ENCODE peak calls at places on chromosomes 5 and 9, in nine cellular contexts. E, F, G, M, K, X, Y, Q and R are unnamed samples.

GRCh38 chr5:141713616-141714309 is 31.7 kb upstream of the ARAP3 start:
- DNase-seq in E (peak; percentile 96), F (no peak), G (no peak), M (no peak), K (no peak), X (peak; percentile 9), Y (no peak), Q (no peak), R (no peak)

GRCh38 chr5:101720033-101720432 is 576.1 kb downstream of the SLCO4C1 start:
- DNase-seq in E (peak; percentile 0), F (no peak), G (no peak), M (no peak), K (no peak), X (no peak), Y (no peak), Q (no peak), R (no peak)

GRCh38 chr9:86405926-86406325 is 51.7 kb upstream of the TUT7 start:
- DNase-seq in E (peak; percentile 96), F (peak; percentile 58), G (no peak), M (no peak), K (no peak), X (peak; percentile 53), Y (peak; percentile 65), Q (no peak), R (no peak)

GRCh38 chr5:133757396-133757795 is 145.1 kb upstream of the FSTL4 start:
- DNase-seq in E (no peak), F (no peak), G (no peak), M (no peak), K (no peak), X (no peak), Y (no peak), Q (no peak), R (no peak)

GRCh38 chr5:143986567-143987242 is 174.7 kb downstream of the HMHB1 start:
- DNase-seq in E (no peak), F (no peak), G (no peak), M (no peak), K (no peak), X (no peak), Y (peak; percentile 43), Q (no peak), R (no peak)

GRCh38 chr5:168708301-168708695 is 129.1 kb upstream of the PANK3 start:
- DNase-seq in E (no peak), F (no peak), G (no peak), M (no peak), K (no peak), X (no peak), Y (no peak), Q (no peak), R (no peak)

GRCh38 chr9:112186695-112187094 is 11.6 kb upstream of the SUSD1 start:
- DNase-seq in E (peak; percentile 46), F (no peak), G (no peak), M (no peak), K (no peak), X (no peak), Y (no peak), Q (no peak), R (no peak)

GRCh38 chr5:134938020-134938419 is 29.7 kb upstream of the CATSPER3 start:
- DNase-seq in E (no peak), F (no peak), G (no peak), M (no peak), K (no peak), X (no peak), Y (no peak), Q (no peak), R (no peak)

GRCh38 chr5:593511-593910 is 18.6 kb upstream of the CEP72 start:
- DNase-seq in E (no peak), F (no peak), G (no peak), M (no peak), K (peak; percentile 48), X (no peak), Y (no peak), Q (no peak), R (no peak)

GRCh38 chr9:82354260-82354659 is 365.7 kb downstream of the SPATA31D1 start:
- DNase-seq in E (peak; percentile 97), F (no peak), G (no peak), M (no peak), K (no peak), X (no peak), Y (peak; percentile 75), Q (no peak), R (no peak)

GRCh38 chr9:114482602-114483001 is 22.7 kb downstream of the WHRN start:
- DNase-seq in E (no peak), F (no peak), G (no peak), M (no peak), K (no peak), X (no peak), Y (no peak), Q (no peak), R (no peak)

GRCh38 chr9:109821711-109822110 is 41.7 kb downstream of the PALM2AKAP2 start:
- DNase-seq in E (no peak), F (no peak), G (no peak), M (no peak), K (no peak), X (no peak), Y (no peak), Q (no peak), R (no peak)

GRCh38 chr5:109905906-109906305 is 216.2 kb downstream of the MAN2A1 start:
- DNase-seq in E (peak; percentile 54), F (no peak), G (no peak), M (no peak), K (no peak), X (peak; percentile 69), Y (no peak), Q (no peak), R (no peak)

GRCh38 chr9:98654247-98654646 is 54.5 kb downstream of the GABBR2 start:
- DNase-seq in E (no peak), F (no peak), G (no peak), M (no peak), K (no peak), X (no peak), Y (peak; percentile 70), Q (no peak), R (no peak)

GRCh38 chr5:79962580-79963222 is 28.4 kb downstream of the MTX3 start:
- DNase-seq in E (no peak), F (no peak), G (no peak), M (no peak), K (no peak), X (no peak), Y (no peak), Q (no peak), R (no peak)

GRCh38 chr9:7376838-7377237 is 422.7 kb downstream of the DMAC1 start:
- DNase-seq in E (no peak), F (no peak), G (no peak), M (no peak), K (no peak), X (no peak), Y (no peak), Q (no peak), R (no peak)

GRCh38 chr5:135339623-135340022 is 59.4 kb downstream of the MACROH2A1 start:
- DNase-seq in E (no peak), F (no peak), G (no peak), M (no peak), K (peak; percentile 20), X (no peak), Y (no peak), Q (no peak), R (no peak)

GRCh38 chr9:5820425-5820824 is 12.5 kb downstream of the ERMP1 start:
- DNase-seq in E (no peak), F (no peak), G (no peak), M (no peak), K (no peak), X (no peak), Y (no peak), Q (no peak), R (no peak)

GRCh38 chr9:5825223-5825622 is 7.7 kb downstream of the ERMP1 start:
- DNase-seq in E (no peak), F (no peak), G (no peak), M (no peak), K (no peak), X (no peak), Y (no peak), Q (no peak), R (no peak)

GRCh38 chr9:5825896-5826622 is 6.9 kb downstream of the ERMP1 start:
- DNase-seq in E (no peak), F (no peak), G (no peak), M (no peak), K (no peak), X (no peak), Y (no peak), Q (no peak), R (no peak)
- H3K36me3 ChIP-seq in E (peaks cover 26% of the 10 kb centered on the region), F (peaks cover 23% of the 10 kb centered on the region), G (peaks cover 81% of the 10 kb centered on the region), M (no peaks in the 10 kb centered on the region), K (no peaks in the 10 kb centered on the region), X (peaks cover 12% of the 10 kb centered on the region), Y (no peaks in the 10 kb centered on the region), Q (peaks cover 3% of the 10 kb centered on the region), R (peaks cover 3% of the 10 kb centered on the region)

DNA sequence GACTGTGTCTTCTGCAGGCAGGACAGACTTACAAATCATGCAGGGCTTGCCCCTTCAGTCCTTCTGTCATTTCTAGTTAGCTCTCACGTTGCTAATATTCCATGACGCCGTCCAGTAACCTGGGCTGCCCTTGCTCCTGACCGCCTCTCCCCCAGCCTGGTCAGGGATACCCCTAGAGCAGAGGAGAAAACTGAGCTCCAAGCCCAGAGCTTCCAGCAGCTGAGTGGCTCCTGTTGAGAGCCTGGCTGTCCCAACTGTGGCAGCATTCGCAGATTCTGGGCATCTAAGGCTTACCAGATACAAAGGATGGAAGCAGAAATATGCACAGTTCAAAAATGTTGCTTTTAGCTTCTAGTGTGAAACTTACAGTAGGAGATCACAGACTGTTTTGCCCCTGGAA is 185.2 kb downstream of the CD180 start:
- DNase-seq in E (no peak), F (no peak), G (no peak), M (no peak), K (no peak), X (no peak), Y (no peak), Q (no peak), R (no peak)
- H3K36me3 ChIP-seq in E (no peaks in the 10 kb centered on the region), F (no peaks in the 10 kb centered on the region), G (no peaks in the 10 kb centered on the region), M (no peaks in the 10 kb centered on the region), K (no peaks in the 10 kb centered on the region), X (no peaks in the 10 kb centered on the region), Y (no peaks in the 10 kb centered on the region), Q (no peaks in the 10 kb centered on the region), R (no peaks in the 10 kb centered on the region)

DNA sequence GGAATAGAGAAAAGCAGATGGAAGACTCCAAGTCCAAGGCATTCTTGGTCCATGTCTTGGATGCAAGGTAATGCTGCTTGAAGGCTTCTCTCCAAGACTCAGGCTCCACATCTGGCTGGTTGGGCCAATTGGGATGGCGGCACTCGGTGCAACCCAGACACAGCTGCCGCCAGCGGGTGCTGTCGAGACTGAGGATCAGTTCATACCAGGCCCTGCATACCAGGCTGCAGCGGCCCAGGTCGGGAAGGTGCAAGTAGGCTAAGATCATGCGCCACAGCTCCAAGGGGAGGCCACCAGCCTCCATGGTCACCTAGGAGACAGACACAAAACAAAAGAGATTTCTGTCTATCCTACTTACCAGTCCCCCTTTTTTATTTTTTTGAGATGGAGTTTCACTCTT is 34.7 kb downstream of the FBXO10 start:
- DNase-seq in E (no peak), F (no peak), G (no peak), M (no peak), K (no peak), X (no peak), Y (no peak), Q (no peak), R (no peak)
- H3K36me3 ChIP-seq in E (no peaks in the 10 kb centered on the region), F (no peaks in the 10 kb centered on the region), G (peaks cover 47% of the 10 kb centered on the region), M (peaks cover 6% of the 10 kb centered on the region), K (peaks cover 10% of the 10 kb centered on the region), X (peaks cover 4% of the 10 kb centered on the region), Y (peaks cover 15% of the 10 kb centered on the region), Q (no peaks in the 10 kb centered on the region), R (peaks cover 17% of the 10 kb centered on the region)

DNA sequence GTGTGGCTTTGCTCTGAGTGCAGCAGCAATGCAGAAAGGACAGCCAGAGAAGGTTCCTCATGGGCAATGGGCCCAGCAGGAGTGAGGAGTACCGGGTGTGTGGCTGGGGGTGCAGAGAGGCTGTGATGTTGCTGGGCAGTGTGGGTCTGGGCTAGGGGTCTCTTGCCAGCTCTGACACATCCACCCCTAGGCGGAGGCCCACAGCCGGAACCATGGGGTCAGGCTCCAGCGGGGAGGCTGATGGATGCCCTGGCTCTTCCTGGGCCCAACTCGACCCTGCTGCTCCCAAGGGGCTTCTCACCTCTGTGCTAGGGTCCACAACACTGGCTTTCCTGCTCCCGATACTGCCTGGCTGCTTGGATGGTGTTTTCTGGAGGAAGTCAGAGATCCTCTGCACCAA is 19.9 kb downstream of the TBC1D9B start:
- DNase-seq in E (no peak), F (no peak), G (no peak), M (no peak), K (no peak), X (no peak), Y (no peak), Q (no peak), R (no peak)
- H3K36me3 ChIP-seq in E (peaks cover 44% of the 10 kb centered on the region), F (peaks cover 86% of the 10 kb centered on the region), G (peaks cover 96% of the 10 kb centered on the region), M (peaks cover 59% of the 10 kb centered on the region), K (no peaks in the 10 kb centered on the region), X (peaks cover 47% of the 10 kb centered on the region), Y (peaks cover 49% of the 10 kb centered on the region), Q (no peaks in the 10 kb centered on the region), R (peaks cover 73% of the 10 kb centered on the region)